ENCODE peak calls at places on chromosomes 3 and 15, in eight cellular contexts. One of them, this sample, is unnamed.

GRCh38 chr3:8659242-8659641 is 14.6 kb upstream of the SSUH2 start:
- DNase-seq in fibroblast of gingiva: no peak
- DNase-seq in G401: no peak
- DNase-seq in AML-193: no peak
- DNase-seq in stimulated activated CD8-positive, alpha-beta memory T cell treated with anti-CD3 and anti-CD28 coated beads, Interleukin-4, amount 100 ng/mL, for 1 hour: no peak
- DNase-seq in NCI-H460: no peak
- DNase-seq in activated CD8-positive, alpha-beta T cell treated with anti-CD3 and anti-CD28 coated beads for 36 hours: no peak
- DNase-seq in AG04450: no peak
- DNase-seq in this sample: no peak

GRCh38 chr3:196141866-196142673 is 60.2 kb upstream of the TFRC start:
- DNase-seq in fibroblast of gingiva: no peak
- DNase-seq in G401: no peak
- DNase-seq in AML-193: no peak
- DNase-seq in stimulated activated CD8-positive, alpha-beta memory T cell treated with anti-CD3 and anti-CD28 coated beads, Interleukin-4, amount 100 ng/mL, for 1 hour: no peak
- DNase-seq in NCI-H460: no peak
- DNase-seq in activated CD8-positive, alpha-beta T cell treated with anti-CD3 and anti-CD28 coated beads for 36 hours: no peak
- DNase-seq in AG04450: no peak
- DNase-seq in this sample: no peak

GRCh38 chr3:143217283-143217682 is 97.7 kb downstream of the CHST2 start:
- DNase-seq in fibroblast of gingiva: no peak
- DNase-seq in G401: no peak
- DNase-seq in AML-193: no peak
- DNase-seq in stimulated activated CD8-positive, alpha-beta memory T cell treated with anti-CD3 and anti-CD28 coated beads, Interleukin-4, amount 100 ng/mL, for 1 hour: no peak
- DNase-seq in NCI-H460: no peak
- DNase-seq in activated CD8-positive, alpha-beta T cell treated with anti-CD3 and anti-CD28 coated beads for 36 hours: no peak
- DNase-seq in AG04450: no peak
- DNase-seq in this sample: no peak

GRCh38 chr15:78615151-78615589 is 5.6 kb downstream of the CHRNA3 start:
- DNase-seq in fibroblast of gingiva: no peak
- DNase-seq in G401: no peak
- DNase-seq in AML-193: no peak
- DNase-seq in stimulated activated CD8-positive, alpha-beta memory T cell treated with anti-CD3 and anti-CD28 coated beads, Interleukin-4, amount 100 ng/mL, for 1 hour: no peak
- DNase-seq in NCI-H460: no peak
- DNase-seq in activated CD8-positive, alpha-beta T cell treated with anti-CD3 and anti-CD28 coated beads for 36 hours: no peak
- DNase-seq in AG04450: no peak
- DNase-seq in this sample: no peak

GRCh38 chr3:148233403-148233802 is 464.3 kb upstream of the AGTR1 start:
- DNase-seq in fibroblast of gingiva: no peak
- DNase-seq in G401: no peak
- DNase-seq in AML-193: no peak
- DNase-seq in stimulated activated CD8-positive, alpha-beta memory T cell treated with anti-CD3 and anti-CD28 coated beads, Interleukin-4, amount 100 ng/mL, for 1 hour: no peak
- DNase-seq in NCI-H460: no peak
- DNase-seq in activated CD8-positive, alpha-beta T cell treated with anti-CD3 and anti-CD28 coated beads for 36 hours: no peak
- DNase-seq in AG04450: no peak
- DNase-seq in this sample: peak

GRCh38 chr3:197117107-197117506 is 87.5 kb upstream of the MELTF start:
- DNase-seq in fibroblast of gingiva: no peak
- DNase-seq in G401: no peak
- DNase-seq in AML-193: no peak
- DNase-seq in stimulated activated CD8-positive, alpha-beta memory T cell treated with anti-CD3 and anti-CD28 coated beads, Interleukin-4, amount 100 ng/mL, for 1 hour: no peak
- DNase-seq in NCI-H460: peak
- DNase-seq in activated CD8-positive, alpha-beta T cell treated with anti-CD3 and anti-CD28 coated beads for 36 hours: no peak
- DNase-seq in AG04450: no peak
- DNase-seq in this sample: no peak

GRCh38 chr3:155701882-155702465 is 42.9 kb downstream of the PLCH1 start:
- DNase-seq in fibroblast of gingiva: peak
- DNase-seq in G401: peak
- DNase-seq in AML-193: peak
- DNase-seq in stimulated activated CD8-positive, alpha-beta memory T cell treated with anti-CD3 and anti-CD28 coated beads, Interleukin-4, amount 100 ng/mL, for 1 hour: no peak
- DNase-seq in NCI-H460: peak
- DNase-seq in activated CD8-positive, alpha-beta T cell treated with anti-CD3 and anti-CD28 coated beads for 36 hours: no peak
- DNase-seq in AG04450: peak
- DNase-seq in this sample: peak

GRCh38 chr3:155342344-155342743 is 48.9 kb upstream of the STRIT1 start:
- DNase-seq in fibroblast of gingiva: no peak
- DNase-seq in G401: no peak
- DNase-seq in AML-193: no peak
- DNase-seq in stimulated activated CD8-positive, alpha-beta memory T cell treated with anti-CD3 and anti-CD28 coated beads, Interleukin-4, amount 100 ng/mL, for 1 hour: no peak
- DNase-seq in NCI-H460: no peak
- DNase-seq in activated CD8-positive, alpha-beta T cell treated with anti-CD3 and anti-CD28 coated beads for 36 hours: no peak
- DNase-seq in AG04450: no peak
- DNase-seq in this sample: no peak

GRCh38 chr15:73632670-73633058 is 525 bp downstream of the NPTN start:
- DNase-seq in fibroblast of gingiva: no peak
- DNase-seq in G401: no peak
- DNase-seq in AML-193: no peak
- DNase-seq in stimulated activated CD8-positive, alpha-beta memory T cell treated with anti-CD3 and anti-CD28 coated beads, Interleukin-4, amount 100 ng/mL, for 1 hour: no peak
- DNase-seq in NCI-H460: no peak
- DNase-seq in activated CD8-positive, alpha-beta T cell treated with anti-CD3 and anti-CD28 coated beads for 36 hours: no peak
- DNase-seq in AG04450: no peak
- DNase-seq in this sample: no peak

GRCh38 chr15:56640127-56640526 is 93.2 kb downstream of the ZNF280D start:
- DNase-seq in fibroblast of gingiva: no peak
- DNase-seq in G401: no peak
- DNase-seq in AML-193: no peak
- DNase-seq in stimulated activated CD8-positive, alpha-beta memory T cell treated with anti-CD3 and anti-CD28 coated beads, Interleukin-4, amount 100 ng/mL, for 1 hour: no peak
- DNase-seq in NCI-H460: no peak
- DNase-seq in activated CD8-positive, alpha-beta T cell treated with anti-CD3 and anti-CD28 coated beads for 36 hours: no peak
- DNase-seq in AG04450: no peak
- DNase-seq in this sample: no peak